ENCODE peak calls at places on chromosome 13, in ten cellular contexts. N, H, F, O, J, V, Q, U, K and Z are unnamed samples.

GRCh38 chr13:42375663-42376062 is 103.7 kb downstream of the AKAP11 start:
- DNase-seq in N (no peak), K (no peak), O (no peak), Q (no peak), J (no peak), F (no peak), U (no peak), H (no peak), V (no peak), Z (no peak)

GRCh38 chr13:105446197-105446596 is 1089.3 kb downstream of the EFNB2 start:
- DNase-seq in K (no peak), U (no peak), N (no peak), H (no peak), Q (no peak), J (no peak), O (no peak), F (peak; percentile 54), V (no peak), Z (no peak)

GRCh38 chr13:103515410-103515809 is 449.2 kb upstream of the SLC10A2 start:
- DNase-seq in K (no peak), H (no peak), N (no peak), O (no peak), J (no peak), Q (no peak), U (no peak), F (no peak), V (no peak), Z (no peak)

GRCh38 chr13:60229708-60230272 is 66.1 kb upstream of the DIAPH3 start:
- DNase-seq in O (no peak), J (no peak), H (no peak), K (no peak), U (no peak), N (no peak), V (no peak), F (no peak), Q (no peak), Z (no peak)

GRCh38 chr13:23323946-23324709 is 109.4 kb downstream of the SACS start:
- DNase-seq in N (no peak), O (no peak), V (no peak), K (no peak), F (peak; percentile 32), J (no peak), H (no peak), U (no peak), Q (no peak), Z (no peak)

GRCh38 chr13:110916671-110917142 is 1.8 kb upstream of the ANKRD10 start:
- DNase-seq in Q (no peak), V (no peak), K (no peak), O (no peak), N (no peak), J (no peak), F (peak; percentile 79), U (no peak), H (no peak), Z (no peak)

GRCh38 chr13:43237616-43238015 is 214.2 kb downstream of the DNAJC15 start:
- DNase-seq in K (no peak), N (no peak), Q (no peak), H (no peak), V (no peak), F (no peak), O (no peak), U (no peak), J (no peak), Z (no peak)

GRCh38 chr13:100234006-100234405 is 145.1 kb downstream of the PCCA start:
- DNase-seq in J (no peak), K (no peak), V (no peak), H (no peak), U (no peak), O (no peak), Q (no peak), F (no peak), N (no peak), Z (no peak)

GRCh38 chr13:95643471-95643813 is 1.1 kb downstream of the DZIP1 start:
- DNase-seq in N (no peak), O (no peak), V (no peak), J (no peak), K (no peak), F (peak; percentile 43), Q (no peak), U (no peak), H (no peak), Z (no peak)

GRCh38 chr13:95643814-95644598 is 500 bp downstream of the DZIP1 start:
- DNase-seq in N (no peak), F (peak; percentile 35), H (no peak), Q (peak; percentile 16), O (no peak), K (peak; percentile 22), U (no peak), V (no peak), J (no peak), Z (peak; percentile 32)

GRCh38 chr13:95641961-95642621 is 2.4 kb downstream of the DZIP1 start:
- DNase-seq in N (peak; percentile 87), J (no peak), H (peak; percentile 43), V (no peak), Q (peak; percentile 26), U (peak; percentile 54), F (peak; percentile 43), K (peak; percentile 43), O (no peak), Z (no peak)

GRCh38 chr13:95643009-95643408 is 1.5 kb downstream of the DZIP1 start:
- DNase-seq in Q (no peak), V (no peak), F (no peak), U (no peak), K (no peak), J (no peak), N (no peak), O (no peak), H (no peak), Z (no peak)

DNA sequence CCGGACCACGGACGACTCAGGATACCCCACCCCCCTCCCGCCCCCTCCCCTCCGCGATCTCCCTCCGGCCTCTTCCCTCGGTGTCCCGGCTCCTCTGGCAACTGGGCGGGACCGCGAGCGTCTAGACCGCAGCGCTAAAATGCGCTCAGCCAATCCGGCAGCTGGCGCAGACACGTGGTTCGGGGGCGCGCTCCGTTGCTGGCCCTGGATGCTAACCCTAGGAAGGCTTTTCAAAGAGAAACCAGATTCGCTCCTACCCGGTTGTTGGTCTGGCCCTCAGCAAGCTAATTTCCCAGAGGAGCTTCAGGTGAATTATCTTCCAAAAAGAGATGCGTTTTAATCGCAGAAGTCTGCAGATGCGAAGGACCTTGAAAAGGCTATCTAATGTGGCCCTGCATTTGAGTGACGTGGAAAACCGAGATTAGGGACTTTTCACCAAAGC is at the start of gene DZIP1:
- DNase-seq in J (peak; percentile 84), O (no peak), N (peak; percentile 63), Q (peak; percentile 69), V (peak; percentile 56), F (peak; percentile 83), K (peak; percentile 84), U (peak; percentile 41), H (peak; percentile 82), Z (peak; percentile 43)
- TF ChIP-seq POLR2A in J (no peak), O (no peak), N (no peak), Q (peak; percentile 64), V (no peak), F (peak; percentile 81), K (peak; percentile 17), U (no peak), H (peak; percentile 62), Z (no peak)

GRCh38 chr13:36997716-36998427 is 1.3 kb downstream of the ALG5 start:
- DNase-seq in F (peak; percentile 23), U (no peak), H (no peak), Q (no peak), V (no peak), K (no peak), J (no peak), N (no peak), O (no peak), Z (no peak)

GRCh38 chr13:36998624-36999041 is 507 bp downstream of the ALG5 start:
- DNase-seq in H (peak; percentile 12), Q (peak; percentile 30), V (no peak), J (peak; percentile 79), N (peak; percentile 56), U (no peak), F (no peak), O (no peak), K (peak; percentile 35), Z (no peak)

GRCh38 chr13:37001921-37002250 is 1.3 kb downstream of the EXOSC8 start:
- DNase-seq in U (no peak), Q (no peak), N (no peak), J (no peak), O (no peak), V (no peak), H (no peak), F (no peak), K (no peak), Z (no peak)

DNA sequence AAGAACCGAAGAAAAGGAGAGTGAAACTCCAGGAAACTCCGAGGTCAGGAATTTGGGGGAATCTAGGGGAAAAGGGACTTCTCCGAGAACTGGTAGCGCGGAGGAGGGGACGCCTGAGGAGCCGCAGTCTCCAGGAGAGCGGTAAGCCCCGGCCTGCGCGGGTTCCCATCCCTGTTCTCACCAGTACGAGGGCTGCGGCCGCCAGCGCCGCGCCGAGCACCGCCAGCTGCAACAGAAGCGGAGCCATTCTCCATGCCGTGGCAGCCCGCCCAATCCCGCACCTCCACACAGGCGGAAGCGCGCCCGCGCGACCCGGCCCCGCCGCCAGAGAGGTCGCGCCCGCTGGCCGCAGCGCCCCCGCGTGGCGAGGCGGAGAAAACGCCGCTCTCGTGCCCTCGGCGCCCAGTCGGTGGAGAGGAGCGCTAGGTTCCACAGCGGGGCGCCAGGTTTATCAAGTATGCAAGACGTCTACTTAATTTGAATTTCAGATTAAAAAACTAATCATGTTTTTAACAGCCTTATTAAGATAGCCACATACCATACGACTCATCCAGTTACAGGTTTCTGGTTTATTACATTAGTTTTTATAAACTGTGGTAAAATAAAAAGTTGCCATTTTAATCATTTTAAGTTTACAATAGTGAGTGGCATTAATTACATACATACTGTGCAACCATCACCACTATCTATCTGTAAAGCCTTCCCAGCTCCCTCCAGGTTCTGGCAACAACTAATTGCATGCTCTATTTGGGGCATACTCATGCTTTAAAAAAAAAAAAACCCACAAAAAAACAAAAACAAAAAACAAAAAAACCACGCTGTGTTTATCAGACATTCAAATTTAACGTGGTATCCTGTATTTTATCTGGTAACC is at the start of gene ALG5:
- DNase-seq in Q (peak; percentile 91), K (peak; percentile 92), H (peak; percentile 91), F (peak; percentile 84), V (peak; percentile 78), O (peak; percentile 89), J (peak; percentile 95), U (peak; percentile 92), N (peak; percentile 94), Z (peak; percentile 78)
- TF ChIP-seq POLR2A in Q (peak; percentile 83), K (peak; percentile 72), H (peak; percentile 90), F (peak; percentile 78), V (no peak), O (no peak), J (no peak), U (no peak), N (peak; percentile 72), Z (peak; percentile 95)

GRCh38 chr13:30181856-30182651 is 125.3 kb downstream of the KATNAL1 start:
- DNase-seq in K (no peak), Q (no peak), J (no peak), H (no peak), O (no peak), V (no peak), F (no peak), U (no peak), N (no peak), Z (no peak)
- TF ChIP-seq POLR2A in K (no peak), Q (no peak), J (no peak), H (no peak), O (no peak), V (no peak), F (no peak), U (no peak), N (no peak), Z (no peak)

DNA sequence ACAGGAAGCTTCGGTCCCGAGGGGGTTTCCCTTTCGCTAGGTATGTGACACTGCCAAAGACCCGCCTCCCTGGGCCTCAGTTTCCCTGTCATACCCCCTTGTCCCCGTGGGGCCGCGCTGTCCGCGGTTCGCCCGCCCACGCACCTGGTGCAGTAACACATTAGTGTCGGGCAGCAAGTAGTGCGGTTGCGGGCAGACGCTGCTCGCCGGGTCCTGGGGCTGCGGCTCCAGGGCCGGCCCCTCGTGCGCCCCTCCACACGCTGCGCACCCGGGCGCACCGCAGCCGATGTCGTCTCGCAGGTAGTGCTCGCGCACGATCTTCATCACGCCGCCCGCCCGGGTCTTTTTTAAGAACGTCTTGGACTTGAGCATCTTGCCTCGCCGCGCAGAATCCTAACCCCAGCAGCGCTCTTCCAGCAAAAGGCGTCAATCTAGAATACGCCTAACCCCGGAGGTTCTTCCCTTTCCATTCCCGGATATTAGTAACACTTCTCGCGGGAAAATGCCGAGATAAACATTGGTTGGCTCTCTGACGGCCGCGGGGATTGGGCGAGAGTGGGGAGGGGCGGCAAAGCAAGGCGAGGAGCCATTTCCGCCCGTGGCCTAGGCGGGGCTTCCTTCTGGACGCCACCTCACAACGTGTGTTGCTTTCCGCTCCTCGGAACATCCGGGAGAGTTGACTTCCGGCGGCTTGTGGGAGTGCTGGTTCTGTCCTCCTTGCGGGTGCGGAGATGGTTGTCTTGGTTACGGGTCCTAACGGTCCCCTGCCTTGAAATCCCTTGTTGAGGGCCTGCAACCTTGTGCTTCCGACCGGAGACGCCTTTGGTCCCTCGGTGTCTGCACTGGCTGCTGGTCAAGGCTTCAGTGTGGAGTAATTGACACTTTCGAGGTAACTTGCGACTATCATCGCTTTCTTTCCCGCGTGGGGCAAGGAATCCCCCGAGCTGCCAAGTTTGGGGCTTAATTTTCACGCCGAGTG is at the start of the genes DIS3 and PIBF1:
- DNase-seq in H (peak; percentile 98), N (peak; percentile 99), V (peak; percentile 93), F (peak; percentile 98), J (peak; percentile 99), U (peak; percentile 96), O (peak; percentile 95), Q (peak; percentile 97), K (peak; percentile 98), Z (peak; percentile 74)
- TF ChIP-seq POLR2A in H (peak; percentile 93), N (peak; percentile 91), V (peak; percentile 45), F (peak; percentile 91), J (peak; percentile 20), U (no peak), O (peak; percentile 26), Q (peak; percentile 86), K (peak; percentile 85), Z (peak; percentile 95)